ENCODE peak calls at places on chromosomes 16 and 17, in six cellular contexts. P is hepatocyte, G is fibroblast of lung, I is mammary epithelial cell, E is GM23338, N is neural progenitor cell. D is an unnamed sample.

GRCh38 chr16:57720142-57720575 is 15.4 kb upstream of the KATNB1 start:
- DNase-seq in P (peak), G (peak), I (peak), E (peak), N (peak), D (peak)

GRCh38 chr16:89022051-89022836 is 45.2 kb upstream of the CBFA2T3 start:
- DNase-seq in P (no peak), G (no peak), I (no peak), E (no peak), N (no peak), D (no peak)

GRCh38 chr16:72073831-72074230 is 10.8 kb downstream of the HPR start:
- DNase-seq in P (no peak), G (no peak), I (no peak), E (no peak), N (no peak), D (no peak)

GRCh38 chr16:75148311-75149195 is at the start of gene ZFP1:
- DNase-seq in P (peak), G (peak), I (peak), E (peak), N (peak), D (peak)

GRCh38 chr16:57619133-57619605 is 9.3 kb upstream of the ADGRG1 start:
- DNase-seq in P (no peak), G (no peak), I (no peak), E (no peak), N (no peak), D (no peak)

GRCh38 chr17:65183736-65184135 is 46.6 kb downstream of the RGS9 start:
- DNase-seq in P (no peak), G (peak), I (no peak), E (peak), N (peak), D (no peak)

GRCh38 chr17:57561072-57561861 is 183.8 kb downstream of the CCDC182 start:
- DNase-seq in P (peak), G (no peak), I (no peak), E (no peak), N (no peak), D (no peak)

GRCh38 chr16:27175888-27176287 is 27.4 kb upstream of the KDM8 start:
- DNase-seq in P (no peak), G (no peak), I (no peak), E (peak), N (no peak), D (no peak)

GRCh38 chr17:979539-980405 is at the start of gene NXN:
- DNase-seq in P (peak), G (peak), I (peak), E (peak), N (peak), D (peak)

DNA sequence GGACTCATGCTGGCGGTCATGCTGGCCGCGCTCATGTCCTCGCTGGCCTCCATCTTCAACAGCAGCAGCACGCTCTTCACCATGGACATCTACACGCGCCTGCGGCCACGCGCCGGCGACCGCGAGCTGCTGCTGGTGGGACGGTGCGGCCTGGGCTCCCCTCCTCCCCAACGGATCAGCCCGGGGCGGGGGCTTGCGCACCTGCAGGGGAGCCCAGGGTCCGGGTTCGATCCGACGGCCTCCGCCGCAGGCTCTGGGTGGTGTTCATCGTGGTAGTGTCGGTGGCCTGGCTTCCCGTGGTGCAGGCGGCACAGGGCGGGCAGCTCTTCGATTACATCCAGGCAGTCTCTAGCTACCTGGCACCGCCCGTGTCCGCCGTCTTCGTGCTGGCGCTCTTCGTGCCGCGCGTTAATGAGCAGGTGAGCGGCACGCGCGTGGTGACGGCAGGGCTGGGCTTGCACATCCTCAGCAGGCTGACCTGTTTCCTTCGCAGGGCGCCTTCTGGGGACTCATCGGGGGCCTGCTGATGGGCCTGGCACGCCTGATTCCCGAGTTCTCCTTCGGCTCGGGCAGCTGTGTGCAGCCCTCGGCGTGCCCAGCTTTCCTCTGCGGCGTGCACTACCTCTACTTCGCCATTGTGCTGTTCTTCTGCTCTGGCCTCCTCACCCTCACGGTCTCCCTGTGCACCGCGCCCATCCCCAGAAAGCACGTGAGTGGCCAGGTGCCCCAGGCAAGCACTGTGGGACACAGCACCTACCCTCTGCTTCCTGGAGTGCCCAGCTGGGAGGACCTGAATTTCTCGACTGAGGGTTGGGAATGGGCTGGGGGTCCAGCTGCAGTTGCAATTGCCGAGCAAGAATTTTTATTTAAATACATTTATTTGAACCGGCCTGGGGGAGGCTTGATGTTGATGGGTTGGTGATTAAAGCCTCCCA is 6.0 kb downstream of the SLC5A2 start:
- DNase-seq in P (no peak), G (no peak), I (no peak), E (peak), N (no peak), D (no peak)
- TF ChIP-seq EZH2 in P (no peak), G (no peak), I (no peak), E (no peak), N (no peak), D (no peak)

GRCh38 chr17:81288715-81289114 is 6.4 kb downstream of the SLC38A10 start:
- DNase-seq in P (no peak), G (no peak), I (no peak), E (no peak), N (no peak), D (no peak)

GRCh38 chr17:81290230-81290629 is 4.9 kb downstream of the SLC38A10 start:
- DNase-seq in P (no peak), G (no peak), I (no peak), E (no peak), N (no peak), D (no peak)

GRCh38 chr17:81291662-81292061 is 3.4 kb downstream of the SLC38A10 start:
- DNase-seq in P (peak), G (peak), I (peak), E (peak), N (peak), D (peak)

GRCh38 chr17:81287741-81288430 is 7.2 kb downstream of the SLC38A10 start:
- DNase-seq in P (no peak), G (no peak), I (no peak), E (no peak), N (no peak), D (no peak)

DNA sequence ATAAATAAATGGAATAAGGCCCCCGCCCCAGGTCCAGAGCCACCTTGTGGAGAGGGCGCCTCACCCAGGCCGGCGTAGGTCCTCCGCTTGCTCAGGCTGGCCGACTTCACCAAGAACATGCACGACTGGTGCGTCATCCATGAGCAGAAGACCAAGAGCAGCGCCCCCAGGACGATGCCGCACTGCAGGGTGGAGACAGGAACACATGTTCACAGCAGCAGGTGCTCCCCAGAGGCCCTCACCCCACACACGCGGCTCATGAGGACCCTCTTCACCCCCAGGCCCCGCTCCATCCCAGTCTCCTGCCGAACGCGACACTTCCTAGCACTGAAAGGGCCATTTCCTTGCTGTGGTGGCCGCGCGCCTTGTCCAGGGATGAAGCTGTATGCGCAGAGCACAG is 5.5 kb downstream of the SLC38A10 start:
- DNase-seq in P (no peak), G (no peak), I (no peak), E (no peak), N (no peak), D (no peak)
- TF ChIP-seq CTCF in P (no peak), G (no peak), I (no peak), E (no peak), N (no peak), D (no peak)

GRCh38 chr17:55266051-55266957 is 1.5 kb downstream of the HLF start:
- DNase-seq in P (no peak), G (no peak), I (no peak), E (peak), N (peak), D (no peak)
- TF ChIP-seq EZH2 in P (no peak), G (peak), I (peak), E (no peak), N (peak), D (no peak)

GRCh38 chr17:82127704-82128103 is 29.7 kb upstream of the FASN start:
- DNase-seq in P (no peak), G (no peak), I (no peak), E (no peak), N (no peak), D (no peak)

GRCh38 chr17:82127315-82127595 is 29.2 kb upstream of the FASN start:
- DNase-seq in P (no peak), G (no peak), I (no peak), E (no peak), N (no peak), D (no peak)

GRCh38 chr17:82126479-82127314 is 28.7 kb upstream of the FASN start:
- DNase-seq in P (no peak), G (no peak), I (no peak), E (no peak), N (no peak), D (no peak)

GRCh38 chr17:82128287-82128686 is 30.3 kb upstream of the FASN start:
- DNase-seq in P (no peak), G (no peak), I (no peak), E (no peak), N (no peak), D (no peak)

DNA sequence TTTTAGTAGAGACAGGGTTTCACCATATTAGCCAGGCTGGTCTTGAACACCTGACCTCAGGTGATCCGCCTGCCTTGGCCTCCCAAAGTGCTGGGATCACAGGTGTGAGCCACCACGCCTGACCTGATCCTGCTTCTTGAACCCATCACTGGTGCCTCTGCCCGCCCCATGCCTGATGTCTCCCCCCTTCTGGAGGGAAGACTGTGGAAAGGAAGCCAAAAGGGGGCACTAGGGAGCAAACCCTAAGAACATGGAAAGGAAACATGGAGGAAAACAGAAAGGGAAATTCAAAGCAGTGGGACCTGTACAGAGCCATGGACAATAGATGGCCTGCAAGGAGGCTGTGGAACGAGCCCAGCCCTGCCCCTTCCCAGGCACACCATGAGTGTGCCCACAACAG is 31.1 kb upstream of the FASN start:
- DNase-seq in P (no peak), G (no peak), I (no peak), E (peak), N (no peak), D (no peak)
- TF ChIP-seq CTCF in P (no peak), G (no peak), I (no peak), E (peak), N (peak), D (peak)

GRCh38 chr17:68289473-68289872 is 1.5 kb downstream of the SLC16A6 start:
- DNase-seq in P (no peak), G (no peak), I (no peak), E (no peak), N (no peak), D (no peak)

GRCh38 chr17:68288804-68289203 is 2.1 kb downstream of the SLC16A6 start:
- DNase-seq in P (no peak), G (no peak), I (no peak), E (peak), N (peak), D (no peak)

GRCh38 chr17:68289936-68290267 is 1.0 kb downstream of the SLC16A6 start:
- DNase-seq in P (no peak), G (no peak), I (no peak), E (no peak), N (no peak), D (no peak)

GRCh38 chr17:68290955-68291835 is at the start of the genes ARSG and SLC16A6:
- DNase-seq in P (peak), G (peak), I (no peak), E (peak), N (peak), D (peak)

DNA sequence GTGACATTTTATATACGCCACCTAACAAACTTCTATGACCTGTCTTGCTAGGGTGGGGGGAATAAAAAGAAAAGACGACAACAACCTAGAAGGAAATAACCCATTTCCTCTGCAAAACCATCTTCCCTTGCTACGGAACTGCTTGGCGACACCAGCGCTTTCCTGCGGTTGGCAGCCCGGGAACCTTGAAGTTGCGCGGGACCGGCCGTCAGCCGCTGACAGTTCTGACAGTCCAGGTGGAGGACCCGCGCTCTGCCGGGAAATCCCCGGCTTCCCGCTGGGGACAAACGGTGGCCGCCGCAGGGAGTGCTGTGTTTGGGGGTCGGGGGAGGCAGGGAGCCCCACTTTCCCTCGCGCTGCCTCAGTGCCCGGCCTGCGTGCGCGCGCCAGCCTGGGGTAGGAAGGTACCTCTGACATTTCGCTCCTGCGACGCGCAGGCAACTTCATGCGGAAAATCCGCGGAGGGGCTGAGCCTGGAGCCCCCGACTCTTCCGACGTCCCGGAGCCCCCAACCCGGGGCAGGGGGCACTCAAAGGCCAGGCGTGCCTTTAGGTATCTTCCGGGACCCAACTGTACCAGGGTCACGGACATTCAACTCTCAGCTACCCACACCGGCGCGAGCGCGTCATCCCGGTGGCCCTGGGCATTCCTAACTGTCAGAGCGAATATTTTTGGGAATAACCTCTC is 516 bp downstream of the SLC16A6 start:
- DNase-seq in P (peak), G (no peak), I (no peak), E (peak), N (peak), D (peak)
- TF ChIP-seq EZH2 in P (peak), G (no peak), I (peak), E (peak), N (peak), D (no peak)

GRCh38 chr17:63116228-63116627 is 150.2 kb downstream of the TANC2 start:
- DNase-seq in P (no peak), G (no peak), I (no peak), E (peak), N (peak), D (no peak)
- TF ChIP-seq CTCF in P (no peak), G (no peak), I (peak), E (peak), N (peak), D (no peak)

DNA sequence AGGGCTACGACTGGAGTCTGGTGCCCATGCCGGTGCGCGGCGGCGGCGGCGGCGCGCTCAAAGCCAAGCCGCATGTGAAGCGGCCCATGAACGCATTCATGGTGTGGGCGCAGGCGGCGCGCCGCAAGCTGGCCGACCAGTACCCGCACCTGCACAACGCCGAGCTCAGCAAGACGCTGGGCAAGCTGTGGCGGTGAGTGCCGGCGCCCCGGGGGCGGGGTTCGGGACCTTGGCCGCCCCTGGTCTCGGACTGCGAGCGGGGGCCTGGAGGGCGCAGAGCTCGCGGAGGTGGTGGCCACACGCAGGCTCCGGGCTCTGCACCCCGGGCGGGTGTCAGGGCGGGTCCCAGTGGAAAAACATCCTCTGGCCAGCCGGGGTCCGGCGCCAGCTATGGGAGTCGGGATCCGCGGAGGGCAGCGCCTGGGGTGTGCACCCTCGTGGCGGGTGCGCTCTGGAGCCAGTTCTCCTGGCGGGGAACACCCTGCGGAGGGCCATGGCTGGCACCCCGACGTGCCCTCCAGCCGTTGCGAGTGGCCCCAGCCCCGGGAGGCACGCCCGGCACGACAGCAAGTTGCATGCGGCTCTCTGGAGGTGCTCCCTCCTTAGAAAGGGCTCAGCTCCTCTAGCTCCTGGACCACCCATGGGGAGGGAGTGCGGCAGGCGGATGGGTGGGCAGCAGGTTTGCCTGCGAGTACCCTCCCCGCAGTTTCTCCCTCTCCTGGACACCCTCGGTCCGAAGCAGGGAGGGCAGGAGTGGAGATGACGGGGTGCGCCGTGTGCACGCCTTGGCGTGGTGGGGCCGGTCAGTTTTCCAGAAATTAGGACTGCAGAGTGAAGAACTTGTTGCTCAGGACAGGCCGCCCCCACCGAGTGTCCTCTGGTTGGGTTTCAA is 828 bp downstream of the SOX8 start:
- DNase-seq in P (no peak), G (no peak), I (no peak), E (peak), N (peak), D (no peak)
- TF ChIP-seq EZH2 in P (peak), G (peak), I (peak), E (peak), N (peak), D (no peak)

GRCh38 chr17:63082273-63082861 is 116.3 kb downstream of the TANC2 start:
- DNase-seq in P (peak), G (peak), I (peak), E (peak), N (no peak), D (peak)
- TF ChIP-seq CTCF in P (peak), G (peak), I (peak), E (peak), N (peak), D (peak)

DNA sequence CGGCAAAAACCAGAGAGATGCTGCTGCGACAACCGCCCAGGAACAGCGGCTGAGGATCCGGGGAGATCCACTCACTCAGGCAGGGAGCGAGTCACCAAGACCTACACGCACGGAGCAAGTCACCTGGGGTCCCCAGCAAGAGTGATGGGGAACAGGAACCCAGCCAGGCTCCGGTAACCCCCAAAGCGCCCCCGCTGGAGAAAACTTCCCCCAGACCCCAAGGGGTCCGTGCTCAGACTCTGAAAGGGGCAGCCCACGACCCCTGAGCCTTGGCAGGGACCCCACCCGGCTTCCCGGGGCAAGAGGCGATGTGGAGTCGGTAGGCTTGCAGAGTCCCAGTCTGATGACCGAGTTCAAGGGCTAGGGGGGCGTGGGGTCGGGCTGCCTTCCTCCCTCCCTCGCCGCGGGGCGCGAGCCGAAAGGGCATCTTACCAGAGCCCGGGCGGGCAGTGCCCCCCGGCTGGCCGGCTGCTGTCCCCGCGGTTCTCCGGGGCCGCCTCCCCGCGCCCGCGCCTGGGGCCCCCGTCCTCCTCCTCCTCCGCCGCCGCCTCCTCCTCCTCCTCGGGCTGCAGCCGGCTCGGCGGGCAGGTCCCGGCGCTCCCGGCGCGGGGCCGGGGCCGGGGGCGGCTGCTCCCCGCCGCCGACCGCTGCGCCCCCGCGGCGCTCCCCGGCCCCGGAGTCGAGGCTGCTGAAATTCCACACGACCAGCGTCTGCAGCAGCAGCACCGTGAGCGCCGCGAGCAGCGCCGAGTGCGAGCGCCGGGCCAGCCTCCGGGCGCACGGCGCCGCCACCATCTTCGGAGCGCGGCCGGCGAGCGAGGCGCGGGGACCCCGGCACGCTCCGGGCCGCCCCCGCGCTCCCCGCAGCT is 524 bp downstream of the XYLT1 start:
- DNase-seq in P (peak), G (no peak), I (peak), E (no peak), N (peak), D (peak)
- TF ChIP-seq EZH2 in P (no peak), G (no peak), I (no peak), E (no peak), N (no peak), D (no peak)